ENCODE peak calls at places on chromosomes 3 and 15, in ten cellular contexts. B, R, F, P, S, K, H, L, C and Z are unnamed samples.

GRCh38 chr3:53216723-53217122 is 39.1 kb downstream of the TKT start:
- DNase-seq in B (peak; percentile 62), R (no peak), F (no peak), P (no peak), S (no peak), K (no peak), H (no peak), L (no peak), C (no peak), Z (no peak)

GRCh38 chr3:36867810-36868209 is 77.0 kb downstream of the TRANK1 start:
- DNase-seq in B (no peak), R (no peak), F (no peak), P (no peak), S (no peak), K (no peak), H (no peak), L (no peak), C (no peak), Z (no peak)

GRCh38 chr3:159852821-159853505 is 135.7 kb upstream of the IL12A start:
- DNase-seq in B (peak; percentile 29), R (peak; percentile 87), F (peak; percentile 55), P (no peak), S (peak; percentile 79), K (no peak), H (peak; percentile 10), L (peak; percentile 35), C (no peak), Z (peak; percentile 35)

GRCh38 chr3:89955141-89955540 is 847.7 kb downstream of the EPHA3 start:
- DNase-seq in B (no peak), R (no peak), F (no peak), P (no peak), S (no peak), K (no peak), H (no peak), L (no peak), C (no peak), Z (no peak)

GRCh38 chr3:53194218-53195065 is 33.4 kb downstream of the PRKCD start:
- DNase-seq in B (no peak), R (no peak), F (peak; percentile 22), P (no peak), S (peak; percentile 70), K (no peak), H (no peak), L (no peak), C (no peak), Z (no peak)

GRCh38 chr3:169104541-169104940 is 559.0 kb downstream of the MECOM start:
- DNase-seq in B (no peak), R (no peak), F (peak; percentile 19), P (no peak), S (no peak), K (no peak), H (no peak), L (no peak), C (no peak), Z (no peak)

GRCh38 chr15:90402230-90402629 is 14.2 kb downstream of the IQGAP1 start:
- DNase-seq in B (no peak), R (no peak), F (peak; percentile 64), P (no peak), S (no peak), K (peak; percentile 56), H (no peak), L (no peak), C (no peak), Z (peak; percentile 53)

GRCh38 chr15:68484696-68485400 is 52.9 kb upstream of the ITGA11 start:
- DNase-seq in B (no peak), R (no peak), F (peak; percentile 40), P (no peak), S (no peak), K (peak; percentile 26), H (no peak), L (no peak), C (no peak), Z (no peak)

GRCh38 chr3:141086188-141086587 is 35.0 kb downstream of the SPSB4 start:
- DNase-seq in B (no peak), R (no peak), F (no peak), P (no peak), S (no peak), K (no peak), H (no peak), L (no peak), C (no peak), Z (no peak)

GRCh38 chr3:58529516-58530353 is 7.3 kb downstream of the ACOX2 start:
- DNase-seq in B (peak; percentile 88), R (no peak), F (no peak), P (no peak), S (peak; percentile 66), K (no peak), H (no peak), L (peak; percentile 88), C (peak; percentile 36), Z (peak; percentile 15)

GRCh38 chr3:58530354-58530865 is 6.6 kb downstream of the ACOX2 start:
- DNase-seq in B (no peak), R (no peak), F (no peak), P (no peak), S (peak; percentile 64), K (no peak), H (no peak), L (no peak), C (no peak), Z (no peak)

GRCh38 chr3:58531555-58531954 is 5.4 kb downstream of the ACOX2 start:
- DNase-seq in B (no peak), R (no peak), F (no peak), P (no peak), S (peak; percentile 69), K (no peak), H (no peak), L (no peak), C (no peak), Z (no peak)

GRCh38 chr3:58532794-58533220 is 4.2 kb downstream of the ACOX2 start:
- DNase-seq in B (peak; percentile 81), R (peak; percentile 85), F (peak; percentile 64), P (peak; percentile 78), S (peak; percentile 87), K (peak; percentile 16), H (peak; percentile 74), L (peak; percentile 77), C (peak; percentile 71), Z (peak; percentile 82)

GRCh38 chr3:58531956-58532355 is 5.0 kb downstream of the ACOX2 start:
- DNase-seq in B (no peak), R (no peak), F (no peak), P (no peak), S (no peak), K (no peak), H (no peak), L (no peak), C (no peak), Z (no peak)
- TF ChIP-seq CTCF in B (no peak), R (no peak), F (peak; percentile 43), P (no peak), S (peak; percentile 12), K (no peak), H (peak; percentile 31), L (no peak), C (no peak), Z (peak; percentile 34)

DNA sequence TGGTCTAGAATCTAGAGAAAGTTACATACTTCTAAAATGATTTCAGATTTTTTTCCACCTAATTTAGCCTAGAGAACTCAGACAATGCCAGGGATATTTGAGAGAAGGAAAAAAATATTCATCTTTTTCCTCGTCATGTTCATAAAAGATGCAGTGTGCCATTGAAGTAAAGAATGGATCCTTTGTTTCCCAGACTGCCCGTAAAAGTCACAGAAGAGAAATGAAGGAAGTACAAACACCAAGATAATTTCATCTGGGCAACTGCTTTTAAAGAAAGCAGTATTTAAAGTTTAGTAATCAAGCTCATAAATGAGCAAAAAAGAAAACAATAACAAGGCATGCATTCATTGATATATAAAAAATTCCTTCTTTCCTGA is 47.2 kb downstream of the TTC23 start:
- DNase-seq in B (no peak), R (no peak), F (no peak), P (no peak), S (no peak), K (no peak), H (no peak), L (no peak), C (no peak), Z (no peak)
- TF ChIP-seq CTCF in B (no peak), R (no peak), F (no peak), P (no peak), S (no peak), K (no peak), H (no peak), L (no peak), C (no peak), Z (no peak)

GRCh38 chr3:9782777-9783176 is 9.5 kb downstream of the TADA3 start:
- DNase-seq in B (no peak), R (no peak), F (no peak), P (no peak), S (no peak), K (no peak), H (peak; percentile 31), L (no peak), C (no peak), Z (no peak)
- TF ChIP-seq CTCF in B (peak; percentile 24), R (no peak), F (no peak), P (peak; percentile 34), S (no peak), K (no peak), H (peak; percentile 33), L (no peak), C (peak; percentile 24), Z (no peak)

GRCh38 chr15:75348034-75348562 is 1.3 kb downstream of the NEIL1 start:
- DNase-seq in B (no peak), R (peak; percentile 73), F (no peak), P (no peak), S (peak; percentile 84), K (no peak), H (no peak), L (no peak), C (no peak), Z (peak; percentile 28)

GRCh38 chr15:75352186-75352585 is 5.3 kb downstream of the NEIL1 start:
- DNase-seq in B (no peak), R (no peak), F (no peak), P (no peak), S (peak; percentile 61), K (no peak), H (no peak), L (no peak), C (no peak), Z (no peak)

GRCh38 chr15:75348563-75349350 is 1.9 kb downstream of the NEIL1 start:
- DNase-seq in B (peak; percentile 26), R (peak; percentile 70), F (no peak), P (no peak), S (peak; percentile 79), K (no peak), H (no peak), L (peak; percentile 39), C (no peak), Z (peak; percentile 21)

GRCh38 chr15:75350601-75351331 is 3.9 kb downstream of the NEIL1 start:
- DNase-seq in B (no peak), R (no peak), F (no peak), P (no peak), S (no peak), K (no peak), H (no peak), L (no peak), C (no peak), Z (no peak)

GRCh38 chr15:75349851-75350588 is 3.2 kb downstream of the NEIL1 start:
- DNase-seq in B (no peak), R (peak; percentile 38), F (no peak), P (peak; percentile 82), S (peak; percentile 83), K (no peak), H (no peak), L (no peak), C (no peak), Z (no peak)
- TF ChIP-seq CTCF in B (no peak), R (no peak), F (no peak), P (no peak), S (no peak), K (no peak), H (no peak), L (no peak), C (no peak), Z (no peak)

GRCh38 chr15:77654975-77655374 is 22.3 kb upstream of the LINGO1 start:
- DNase-seq in B (peak; percentile 74), R (no peak), F (no peak), P (no peak), S (no peak), K (no peak), H (peak; percentile 73), L (peak; percentile 76), C (peak; percentile 33), Z (peak; percentile 58)
- TF ChIP-seq CTCF in B (peak; percentile 83), R (no peak), F (peak; percentile 58), P (peak; percentile 56), S (no peak), K (peak; percentile 12), H (no peak), L (peak; percentile 66), C (peak; percentile 55), Z (peak; percentile 51)